ENCODE peak calls at places on chromosomes 1 and 21, in eight cellular contexts. S is stimulated activated CD4-positive, alpha-beta T cell treated with anti-CD3 and anti-CD28 coated beads, Interleukin-1b, Interleukin-23, amount 100 ng/mL, for 48 hours; V is GM12865; T is HCEC 1CT; N is activated naive CD4-positive, alpha-beta T cell treated with anti-CD3 and anti-CD28 coated beads, Interleukin-2, amount 50 U/mL, for 16 hours; K is aorta; W is kidney epithelial cell; H is BJ. G is an unnamed sample.
A peak's percentile ranks its signal among the peaks of the same experiment; 100 is the strongest.

GRCh38 chr21:16522512-16522911 is 792.7 kb downstream of the USP25 start:
- DNase-seq in S (no peak), V (no peak), T (peak; percentile 46), N (no peak), K (no peak), W (no peak), H (peak; percentile 31), G (no peak)

GRCh38 chr1:165895451-165895871 is 68.0 kb downstream of the UCK2 start:
- DNase-seq in S (no peak), V (no peak), T (peak; percentile 30), N (no peak), K (no peak), W (no peak), H (no peak), G (no peak)

GRCh38 chr1:12174789-12175455 is 8.1 kb downstream of the TNFRSF1B start:
- DNase-seq in S (no peak), V (no peak), T (no peak), N (no peak), K (peak; percentile 82), W (no peak), H (no peak), G (peak; percentile 87)

GRCh38 chr1:20371411-20371810 is 80.7 kb downstream of the VWA5B1 start:
- DNase-seq in S (no peak), V (no peak), T (no peak), N (no peak), K (no peak), W (no peak), H (no peak), G (peak; percentile 24)

GRCh38 chr1:32273389-32274208 is 18.3 kb upstream of the HDAC1 start:
- DNase-seq in S (peak; percentile 86), V (no peak), T (no peak), N (peak; percentile 84), K (no peak), W (peak; percentile 56), H (no peak), G (peak; percentile 89)

GRCh38 chr1:219813344-219813743 is 115.0 kb downstream of the SLC30A10 start:
- DNase-seq in S (no peak), V (no peak), T (no peak), N (no peak), K (no peak), W (no peak), H (no peak), G (no peak)

GRCh38 chr1:95003433-95003738 is 69.4 kb downstream of the ALG14 start:
- DNase-seq in S (no peak), V (no peak), T (peak; percentile 62), N (no peak), K (no peak), W (no peak), H (no peak), G (no peak)

GRCh38 chr21:31248598-31248997 is 95.5 kb downstream of the TIAM1 start:
- DNase-seq in S (no peak), V (no peak), T (no peak), N (no peak), K (no peak), W (peak; percentile 65), H (no peak), G (no peak)

GRCh38 chr1:162230096-162230495 is 146.6 kb downstream of the SPATA46 start:
- DNase-seq in S (no peak), V (no peak), T (peak; percentile 18), N (no peak), K (no peak), W (no peak), H (no peak), G (no peak)

GRCh38 chr1:155984341-155984740 is 6.0 kb upstream of the ARHGEF2 start:
- DNase-seq in S (no peak), V (no peak), T (no peak), N (no peak), K (no peak), W (no peak), H (no peak), G (no peak)

GRCh38 chr1:93990010-93990409 is 80.8 kb upstream of the GCLM start:
- DNase-seq in S (no peak), V (no peak), T (no peak), N (no peak), K (no peak), W (no peak), H (no peak), G (peak; percentile 86)

GRCh38 chr1:78277253-78277652 is 213.5 kb upstream of the PTGFR start:
- DNase-seq in S (no peak), V (peak; percentile 64), T (peak; percentile 87), N (no peak), K (no peak), W (peak; percentile 70), H (no peak), G (no peak)

GRCh38 chr21:39673163-39673562 is 60.4 kb downstream of the B3GALT5 start:
- DNase-seq in S (no peak), V (no peak), T (no peak), N (no peak), K (no peak), W (no peak), H (no peak), G (no peak)

GRCh38 chr1:29640428-29640785 is 404.1 kb downstream of the PTPRU start:
- DNase-seq in S (no peak), V (no peak), T (no peak), N (no peak), K (no peak), W (peak; percentile 10), H (no peak), G (no peak)

GRCh38 chr1:232328496-232329102 is 301.3 kb downstream of the SIPA1L2 start:
- DNase-seq in S (no peak), V (no peak), T (no peak), N (no peak), K (no peak), W (no peak), H (peak; percentile 21), G (no peak)

GRCh38 chr21:35366348-35367085 is 317.4 kb upstream of the RUNX1 start:
- DNase-seq in S (no peak), V (no peak), T (peak; percentile 61), N (no peak), K (no peak), W (no peak), H (no peak), G (no peak)

GRCh38 chr1:182217071-182217470 is 155.6 kb upstream of the ZNF648 start:
- DNase-seq in S (no peak), V (no peak), T (peak; percentile 57), N (no peak), K (no peak), W (peak; percentile 5), H (peak; percentile 73), G (no peak)

GRCh38 chr1:21261551-21262281 is 28.5 kb downstream of the ECE1 start:
- DNase-seq in S (peak; percentile 36), V (peak; percentile 8), T (peak; percentile 98), N (no peak), K (peak; percentile 88), W (peak; percentile 93), H (peak; percentile 88), G (no peak)

GRCh38 chr1:24138481-24139158 is 4.3 kb downstream of the IL22RA1 start:
- DNase-seq in S (no peak), V (no peak), T (no peak), N (no peak), K (peak; percentile 41), W (no peak), H (no peak), G (no peak)

GRCh38 chr1:29698033-29698432 is 461.7 kb downstream of the PTPRU start:
- DNase-seq in S (no peak), V (peak; percentile 16), T (no peak), N (no peak), K (peak; percentile 75), W (no peak), H (no peak), G (no peak)

GRCh38 chr1:26122988-26123973 is 11.7 kb downstream of the PDIK1L start:
- DNase-seq in S (peak; percentile 16), V (no peak), T (peak; percentile 74), N (no peak), K (no peak), W (no peak), H (no peak), G (no peak)

GRCh38 chr1:5989286-5989605 is 3.0 kb downstream of the NPHP4 start:
- DNase-seq in S (no peak), V (no peak), T (no peak), N (no peak), K (no peak), W (no peak), H (no peak), G (no peak)

GRCh38 chr1:40391688-40392145 is 18.2 kb downstream of the SMAP2 start:
- DNase-seq in S (no peak), V (peak; percentile 76), T (no peak), N (no peak), K (no peak), W (no peak), H (no peak), G (no peak)

GRCh38 chr1:64240209-64240608 is 36.8 kb downstream of the UBE2U start:
- DNase-seq in S (no peak), V (no peak), T (peak; percentile 6), N (no peak), K (no peak), W (no peak), H (no peak), G (no peak)

GRCh38 chr1:93200086-93200620 is 19.6 kb downstream of the CCDC18 start:
- DNase-seq in S (no peak), V (no peak), T (no peak), N (no peak), K (no peak), W (no peak), H (no peak), G (no peak)

GRCh38 chr1:20207546-20207945 is 21.2 kb upstream of the PLA2G2C start:
- DNase-seq in S (no peak), V (no peak), T (no peak), N (no peak), K (no peak), W (no peak), H (no peak), G (no peak)

GRCh38 chr1:41014871-41015270 is 6.7 kb downstream of the SLFNL1 start:
- DNase-seq in S (no peak), V (no peak), T (no peak), N (no peak), K (no peak), W (no peak), H (no peak), G (no peak)

GRCh38 chr1:81407463-81407862 is 393.3 kb upstream of the ADGRL2 start:
- DNase-seq in S (no peak), V (no peak), T (no peak), N (no peak), K (no peak), W (no peak), H (no peak), G (no peak)

GRCh38 chr1:153465728-153466625 is 5.5 kb upstream of the S100A7 start:
- DNase-seq in S (peak; percentile 65), V (peak; percentile 41), T (peak; percentile 7), N (peak; percentile 71), K (peak; percentile 70), W (no peak), H (no peak), G (peak; percentile 88)

GRCh38 chr1:32753532-32754281 is 51.1 kb upstream of the SYNC start:
- DNase-seq in S (peak; percentile 41), V (peak; percentile 39), T (peak; percentile 43), N (peak; percentile 74), K (no peak), W (no peak), H (no peak), G (peak; percentile 85)

GRCh38 chr1:86703696-86704455 is 500 bp upstream of the SH3GLB1 start:
- DNase-seq in S (no peak), V (peak; percentile 80), T (no peak), N (no peak), K (no peak), W (no peak), H (no peak), G (no peak)

GRCh38 chr1:218330043-218330623 is 15.0 kb upstream of the TGFB2 start:
- DNase-seq in S (no peak), V (peak; percentile 33), T (peak; percentile 48), N (no peak), K (no peak), W (no peak), H (no peak), G (no peak)

GRCh38 chr1:41419584-41420295 is 58.5 kb downstream of the FOXO6 start:
- DNase-seq in S (no peak), V (no peak), T (no peak), N (no peak), K (no peak), W (no peak), H (no peak), G (peak; percentile 41)

GRCh38 chr1:67662884-67663283 is 22.1 kb upstream of the GADD45A start:
- DNase-seq in S (no peak), V (no peak), T (no peak), N (no peak), K (no peak), W (no peak), H (no peak), G (no peak)